ENCODE peak calls at places on chromosomes 3 and 15, in nine cellular contexts. One of them, this sample, is unnamed.

GRCh38 chr15:40421246-40422157 is 15.9 kb downstream of the IVD start:
- DNase-seq in GM20000: peak
- DNase-seq in fibroblast of lung: peak
- DNase-seq in tibial artery: peak
- DNase-seq in psoas muscle: peak
- DNase-seq in right atrium auricular region: peak
- DNase-seq in stomach: peak
- DNase-seq in right lobe of liver: peak
- DNase-seq in A549: peak
- DNase-seq in this sample: peak

GRCh38 chr15:85527907-85528306 is 147.5 kb downstream of the AKAP13 start:
- DNase-seq in GM20000: no peak
- DNase-seq in fibroblast of lung: peak
- DNase-seq in tibial artery: no peak
- DNase-seq in psoas muscle: no peak
- DNase-seq in right atrium auricular region: no peak
- DNase-seq in stomach: no peak
- DNase-seq in right lobe of liver: no peak
- DNase-seq in A549: peak
- DNase-seq in this sample: no peak

GRCh38 chr3:117688583-117688982 is 979.0 kb downstream of the TUSC7 start:
- DNase-seq in GM20000: no peak
- DNase-seq in fibroblast of lung: no peak
- DNase-seq in tibial artery: no peak
- DNase-seq in psoas muscle: no peak
- DNase-seq in right atrium auricular region: no peak
- DNase-seq in stomach: peak
- DNase-seq in right lobe of liver: no peak
- DNase-seq in A549: no peak
- DNase-seq in this sample: peak

GRCh38 chr3:107604057-107604802 is 81.5 kb downstream of the BBX start:
- DNase-seq in GM20000: no peak
- DNase-seq in fibroblast of lung: peak
- DNase-seq in tibial artery: no peak
- DNase-seq in psoas muscle: no peak
- DNase-seq in right atrium auricular region: no peak
- DNase-seq in stomach: no peak
- DNase-seq in right lobe of liver: no peak
- DNase-seq in A549: no peak
- DNase-seq in this sample: no peak

GRCh38 chr3:12444582-12445468 is 39.5 kb upstream of the TSEN2 start:
- DNase-seq in GM20000: no peak
- DNase-seq in fibroblast of lung: no peak
- DNase-seq in tibial artery: no peak
- DNase-seq in psoas muscle: no peak
- DNase-seq in right atrium auricular region: no peak
- DNase-seq in stomach: peak
- DNase-seq in right lobe of liver: no peak
- DNase-seq in A549: peak
- DNase-seq in this sample: no peak

GRCh38 chr15:66565731-66566130 is at the start of gene LCTL:
- DNase-seq in GM20000: no peak
- DNase-seq in fibroblast of lung: peak
- DNase-seq in tibial artery: no peak
- DNase-seq in psoas muscle: no peak
- DNase-seq in right atrium auricular region: peak
- DNase-seq in stomach: no peak
- DNase-seq in right lobe of liver: peak
- DNase-seq in A549: no peak
- DNase-seq in this sample: peak

GRCh38 chr3:14862661-14863230 is 44.0 kb downstream of the FGD5 start:
- DNase-seq in GM20000: no peak
- DNase-seq in fibroblast of lung: no peak
- DNase-seq in tibial artery: peak
- DNase-seq in psoas muscle: no peak
- DNase-seq in right atrium auricular region: no peak
- DNase-seq in stomach: no peak
- DNase-seq in right lobe of liver: no peak
- DNase-seq in A549: no peak
- DNase-seq in this sample: no peak

GRCh38 chr3:58116161-58116955 is 94.4 kb downstream of the DNASE1L3 start:
- DNase-seq in GM20000: peak
- DNase-seq in fibroblast of lung: no peak
- DNase-seq in tibial artery: no peak
- DNase-seq in psoas muscle: no peak
- DNase-seq in right atrium auricular region: no peak
- DNase-seq in stomach: no peak
- DNase-seq in right lobe of liver: no peak
- DNase-seq in A549: no peak
- DNase-seq in this sample: peak

GRCh38 chr3:23859839-23860382 is 54.2 kb downstream of the UBE2E1 start:
- DNase-seq in GM20000: no peak
- DNase-seq in fibroblast of lung: no peak
- DNase-seq in tibial artery: no peak
- DNase-seq in psoas muscle: no peak
- DNase-seq in right atrium auricular region: no peak
- DNase-seq in stomach: no peak
- DNase-seq in right lobe of liver: no peak
- DNase-seq in A549: no peak
- DNase-seq in this sample: no peak

GRCh38 chr15:88624971-88625290 is 3.8 kb downstream of the AEN start:
- DNase-seq in GM20000: no peak
- DNase-seq in fibroblast of lung: no peak
- DNase-seq in tibial artery: no peak
- DNase-seq in psoas muscle: no peak
- DNase-seq in right atrium auricular region: no peak
- DNase-seq in stomach: no peak
- DNase-seq in right lobe of liver: no peak
- DNase-seq in A549: no peak
- DNase-seq in this sample: no peak

GRCh38 chr15:88622605-88622975 is 1.4 kb downstream of the AEN start:
- DNase-seq in GM20000: no peak
- DNase-seq in fibroblast of lung: no peak
- DNase-seq in tibial artery: no peak
- DNase-seq in psoas muscle: no peak
- DNase-seq in right atrium auricular region: no peak
- DNase-seq in stomach: no peak
- DNase-seq in right lobe of liver: peak
- DNase-seq in A549: no peak
- DNase-seq in this sample: no peak

GRCh38 chr15:88623632-88624031 is 2.5 kb downstream of the AEN start:
- DNase-seq in GM20000: no peak
- DNase-seq in fibroblast of lung: no peak
- DNase-seq in tibial artery: no peak
- DNase-seq in psoas muscle: no peak
- DNase-seq in right atrium auricular region: no peak
- DNase-seq in stomach: no peak
- DNase-seq in right lobe of liver: peak
- DNase-seq in A549: no peak
- DNase-seq in this sample: no peak

GRCh38 chr15:88623061-88623460 is 1.9 kb downstream of the AEN start:
- DNase-seq in GM20000: no peak
- DNase-seq in fibroblast of lung: peak
- DNase-seq in tibial artery: no peak
- DNase-seq in psoas muscle: no peak
- DNase-seq in right atrium auricular region: no peak
- DNase-seq in stomach: no peak
- DNase-seq in right lobe of liver: peak
- DNase-seq in A549: peak
- DNase-seq in this sample: no peak

DNA sequence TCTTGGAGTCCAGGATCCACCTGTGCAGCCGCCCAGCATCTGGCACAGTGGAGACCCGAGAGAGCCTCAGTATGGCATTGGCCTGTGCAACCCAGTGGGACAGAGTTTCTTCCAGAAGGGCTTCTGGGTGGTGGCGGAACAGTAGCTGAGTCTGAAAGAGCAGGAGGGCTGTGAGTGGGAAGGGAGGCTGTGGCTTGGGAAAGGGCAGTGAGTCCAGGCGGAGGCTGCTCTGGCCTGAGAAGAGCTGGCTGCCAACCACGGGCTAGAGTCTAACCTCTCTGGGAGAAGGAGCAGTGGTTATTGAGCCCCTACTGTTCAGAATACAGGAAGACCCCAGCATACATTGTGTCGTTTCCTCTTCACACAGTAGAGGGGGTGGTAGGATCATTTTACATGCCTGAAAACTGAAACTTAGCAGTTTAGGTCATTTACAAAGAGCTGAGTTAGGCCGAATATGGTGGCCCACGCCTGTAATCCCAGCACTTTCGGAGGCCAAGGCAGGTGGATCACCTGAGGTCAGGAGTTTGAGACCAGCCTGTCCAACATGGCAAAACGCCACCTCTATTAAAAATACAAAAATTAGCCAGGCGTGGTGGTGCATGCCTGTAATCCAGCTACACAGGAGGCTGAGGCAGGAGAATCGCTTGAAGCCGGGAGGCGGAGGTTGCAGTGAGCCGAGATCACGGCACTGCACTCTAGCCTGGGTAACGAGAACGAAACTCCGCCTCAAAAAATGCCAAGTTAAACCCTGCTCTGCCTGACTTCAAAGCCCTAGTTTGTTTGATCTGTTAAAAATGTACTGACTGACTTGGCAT is 3.2 kb downstream of the AEN start:
- DNase-seq in GM20000: peak
- DNase-seq in fibroblast of lung: peak
- DNase-seq in tibial artery: no peak
- DNase-seq in psoas muscle: no peak
- DNase-seq in right atrium auricular region: no peak
- DNase-seq in stomach: no peak
- DNase-seq in right lobe of liver: peak
- DNase-seq in A549: no peak
- DNase-seq in this sample: peak
- TF ChIP-seq CTCF in GM20000: peak
- TF ChIP-seq CTCF in fibroblast of lung: peak
- TF ChIP-seq CTCF in tibial artery: peak
- TF ChIP-seq CTCF in psoas muscle: peak
- TF ChIP-seq CTCF in right atrium auricular region: peak
- TF ChIP-seq CTCF in stomach: no peak
- TF ChIP-seq CTCF in right lobe of liver: peak
- TF ChIP-seq CTCF in A549: no peak
- TF ChIP-seq CTCF in this sample: peak

DNA sequence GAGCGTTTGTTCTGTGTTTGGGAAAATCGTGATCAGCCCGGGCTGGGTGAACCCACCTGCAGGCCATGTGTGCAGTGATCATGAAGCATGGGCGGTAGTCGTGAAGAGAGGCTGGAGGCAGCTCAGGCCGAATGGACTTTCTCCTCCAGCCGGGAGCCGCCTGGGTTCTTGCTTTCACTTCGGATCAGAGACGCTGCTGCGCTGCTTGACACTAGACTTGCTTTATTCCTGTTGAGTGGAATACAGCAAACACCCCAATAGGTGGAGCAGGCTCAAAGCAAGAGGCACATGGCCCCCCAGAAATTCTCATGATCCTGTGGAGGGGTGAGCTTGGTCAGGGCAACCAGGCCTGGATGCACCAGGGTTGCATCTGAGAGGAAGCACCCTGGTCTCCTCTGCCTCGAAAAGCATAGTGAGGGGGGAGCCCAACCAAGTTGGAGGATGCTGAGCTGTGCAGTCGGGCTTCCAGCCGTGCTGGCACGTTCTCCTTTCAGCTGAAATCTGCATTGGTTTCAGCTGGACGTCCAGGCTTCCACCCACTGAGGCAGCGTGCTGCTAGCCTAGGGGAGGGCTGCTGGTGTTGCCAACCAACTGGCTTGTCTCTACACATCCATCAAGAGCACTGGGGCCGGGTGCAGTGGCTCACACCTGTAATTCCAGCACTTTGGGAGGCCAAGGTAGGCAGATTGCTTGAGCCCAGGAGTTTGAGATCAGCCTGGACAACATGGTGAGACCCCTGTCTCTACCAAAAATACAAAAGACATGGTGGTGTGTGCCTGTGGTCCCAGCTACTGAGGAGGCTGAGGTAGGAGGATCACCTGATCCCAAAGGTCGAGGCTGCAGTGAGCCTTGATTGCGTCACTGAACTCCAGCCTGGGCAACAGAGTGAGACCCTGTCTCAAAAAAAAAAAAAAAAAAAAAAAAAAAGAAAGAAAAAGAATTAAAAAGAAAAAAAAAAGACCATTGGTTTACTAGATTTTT is 2.8 kb upstream of the NRROS start:
- DNase-seq in GM20000: no peak
- DNase-seq in fibroblast of lung: no peak
- DNase-seq in tibial artery: no peak
- DNase-seq in psoas muscle: no peak
- DNase-seq in right atrium auricular region: no peak
- DNase-seq in stomach: no peak
- DNase-seq in right lobe of liver: no peak
- DNase-seq in A549: no peak
- DNase-seq in this sample: no peak
- TF ChIP-seq CTCF in GM20000: no peak
- TF ChIP-seq CTCF in fibroblast of lung: no peak
- TF ChIP-seq CTCF in tibial artery: no peak
- TF ChIP-seq CTCF in psoas muscle: no peak
- TF ChIP-seq CTCF in right atrium auricular region: no peak
- TF ChIP-seq CTCF in stomach: no peak
- TF ChIP-seq CTCF in right lobe of liver: no peak
- TF ChIP-seq CTCF in A549: no peak
- TF ChIP-seq CTCF in this sample: no peak

GRCh38 chr15:100350434-100351226 is 8.9 kb upstream of the ADAMTS17 start:
- DNase-seq in GM20000: no peak
- DNase-seq in fibroblast of lung: peak
- DNase-seq in tibial artery: no peak
- DNase-seq in psoas muscle: no peak
- DNase-seq in right atrium auricular region: peak
- DNase-seq in stomach: peak
- DNase-seq in right lobe of liver: peak
- DNase-seq in A549: peak
- DNase-seq in this sample: peak
- TF ChIP-seq CTCF in GM20000: no peak
- TF ChIP-seq CTCF in fibroblast of lung: no peak
- TF ChIP-seq CTCF in tibial artery: no peak
- TF ChIP-seq CTCF in psoas muscle: no peak
- TF ChIP-seq CTCF in right atrium auricular region: no peak
- TF ChIP-seq CTCF in stomach: no peak
- TF ChIP-seq CTCF in right lobe of liver: no peak
- TF ChIP-seq CTCF in A549: no peak
- TF ChIP-seq CTCF in this sample: no peak

DNA sequence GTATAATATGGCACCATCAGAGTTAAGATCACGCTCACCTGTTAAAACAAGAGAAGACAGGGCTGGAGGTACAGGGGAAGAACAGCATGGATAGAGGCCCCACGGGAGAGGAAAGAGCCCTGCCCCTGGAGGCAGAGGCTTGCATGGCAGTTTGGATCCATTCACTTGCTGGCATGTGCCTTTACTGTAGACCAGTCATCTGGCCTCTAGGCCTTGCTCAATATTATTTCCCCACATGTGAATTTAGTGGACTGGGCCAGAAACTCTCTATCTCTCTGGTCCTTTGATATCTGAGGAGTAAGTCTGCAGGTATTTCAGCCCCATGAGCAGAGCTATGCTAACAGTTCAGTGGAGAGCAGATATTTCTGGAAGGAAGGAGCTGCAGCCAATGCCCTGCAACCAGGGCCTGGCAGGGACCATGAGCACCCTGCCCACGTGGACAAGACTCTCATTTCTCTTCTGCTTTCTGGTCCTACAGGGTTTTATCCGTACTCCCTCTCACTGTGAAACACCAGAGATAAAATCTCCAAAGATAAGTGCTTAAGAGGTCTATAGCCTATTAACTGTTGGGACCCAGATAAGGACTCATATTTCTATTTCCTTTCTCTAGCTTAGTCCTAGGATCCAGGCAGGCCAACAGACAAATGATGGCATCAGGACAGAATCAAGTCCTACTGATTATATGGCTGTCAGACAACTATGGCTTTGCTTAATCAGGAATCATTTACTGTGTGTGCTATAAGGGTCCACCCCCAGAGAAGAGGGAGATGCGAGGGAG is 65.0 kb downstream of the CLDN11 start:
- DNase-seq in GM20000: no peak
- DNase-seq in fibroblast of lung: no peak
- DNase-seq in tibial artery: no peak
- DNase-seq in psoas muscle: no peak
- DNase-seq in right atrium auricular region: no peak
- DNase-seq in stomach: no peak
- DNase-seq in right lobe of liver: no peak
- DNase-seq in A549: no peak
- DNase-seq in this sample: no peak
- TF ChIP-seq CTCF in GM20000: no peak
- TF ChIP-seq CTCF in fibroblast of lung: no peak
- TF ChIP-seq CTCF in tibial artery: no peak
- TF ChIP-seq CTCF in psoas muscle: no peak
- TF ChIP-seq CTCF in right atrium auricular region: no peak
- TF ChIP-seq CTCF in stomach: no peak
- TF ChIP-seq CTCF in right lobe of liver: no peak
- TF ChIP-seq CTCF in A549: no peak
- TF ChIP-seq CTCF in this sample: no peak